ENCODE peak calls at places on chromosomes 6 and 20, in five cellular contexts. C is activated CD4-positive, alpha-beta T cell treated with anti-CD3 and anti-CD28 coated beads, Interleukin-2, amount 50 U/mL, for 24 hours; T is HL-60; U is CD4-positive, alpha-beta memory T cell; B is HCEC 1CT. G is an unnamed sample.

GRCh38 chr20:8693709-8694108 is 375.2 kb upstream of the PLCB4 start:
- DNase-seq in C (no peak), T (no peak), U (no peak), B (peak), G (no peak)

GRCh38 chr6:122657601-122658000 is 47.4 kb downstream of the PKIB start:
- DNase-seq in C (no peak), T (no peak), U (no peak), B (no peak), G (peak)

GRCh38 chr20:4957939-4958362 is 43.4 kb downstream of the SLC23A2 start:
- DNase-seq in C (no peak), T (no peak), U (no peak), B (no peak), G (no peak)

GRCh38 chr6:40410792-40411191 is 176.4 kb downstream of the LRFN2 start:
- DNase-seq in C (no peak), T (no peak), U (no peak), B (no peak), G (no peak)

GRCh38 chr6:166618866-166619761 is 7.9 kb downstream of the RPS6KA2 start:
- DNase-seq in C (no peak), T (no peak), U (no peak), B (peak), G (no peak)

GRCh38 chr6:37209461-37210205 is 39.7 kb downstream of the PIM1 start:
- DNase-seq in C (no peak), T (no peak), U (peak), B (no peak), G (no peak)

GRCh38 chr6:79833264-79833663 is 114.1 kb downstream of the ELOVL4 start:
- DNase-seq in C (no peak), T (no peak), U (no peak), B (no peak), G (no peak)

GRCh38 chr6:13013681-13014550 is 297.3 kb downstream of the PHACTR1 start:
- DNase-seq in C (no peak), T (no peak), U (no peak), B (no peak), G (no peak)

GRCh38 chr6:152948150-152948768 is 34.6 kb downstream of the FBXO5 start:
- DNase-seq in C (no peak), T (peak), U (peak), B (peak), G (peak)

GRCh38 chr6:85192186-85192585 is 257.7 kb upstream of the NT5E start:
- DNase-seq in C (no peak), T (no peak), U (no peak), B (no peak), G (no peak)

GRCh38 chr6:90764001-90764400 is 177.1 kb upstream of the MAP3K7 start:
- DNase-seq in C (no peak), T (no peak), U (no peak), B (no peak), G (no peak)

GRCh38 chr6:119602215-119603178 is 252.9 kb upstream of the MAN1A1 start:
- DNase-seq in C (no peak), T (no peak), U (no peak), B (peak), G (no peak)

GRCh38 chr6:15969236-15969778 is 159.6 kb upstream of the MYLIP start:
- DNase-seq in C (no peak), T (no peak), U (no peak), B (no peak), G (no peak)

GRCh38 chr20:20002101-20002998 is 14.8 kb upstream of the NAA20 start:
- DNase-seq in C (no peak), T (no peak), U (no peak), B (no peak), G (no peak)

GRCh38 chr6:52403627-52404026 is 16.5 kb upstream of the EFHC1 start:
- DNase-seq in C (no peak), T (no peak), U (no peak), B (no peak), G (peak)

GRCh38 chr6:166903500-166903899 is 52.9 kb downstream of the RNASET2 start:
- DNase-seq in C (no peak), T (no peak), U (no peak), B (no peak), G (no peak)

GRCh38 chr6:74368746-74369145 is 672.7 kb downstream of the CD109 start:
- DNase-seq in C (no peak), T (no peak), U (no peak), B (peak), G (no peak)

GRCh38 chr6:152070556-152070955 is 263.1 kb downstream of the ESR1 start:
- DNase-seq in C (no peak), T (no peak), U (no peak), B (no peak), G (no peak)

GRCh38 chr20:36121981-36122930 is 32.3 kb upstream of the EPB41L1 start:
- DNase-seq in C (no peak), T (no peak), U (no peak), B (no peak), G (peak)

GRCh38 chr6:158660331-158660730 is 10.5 kb downstream of the SYTL3 start:
- DNase-seq in C (no peak), T (peak), U (peak), B (no peak), G (peak)

GRCh38 chr6:3899970-3900439 is 50.8 kb downstream of the FAM50B start:
- DNase-seq in C (no peak), T (no peak), U (no peak), B (no peak), G (peak)

GRCh38 chr6:105488521-105489212 is 85.8 kb upstream of the PREP start:
- DNase-seq in C (no peak), T (no peak), U (no peak), B (no peak), G (no peak)

GRCh38 chr6:14119764-14120163 is 2.2 kb downstream of the CD83 start:
- DNase-seq in C (no peak), T (no peak), U (no peak), B (no peak), G (no peak)

GRCh38 chr6:148175511-148176188 is 167.0 kb upstream of the SASH1 start:
- DNase-seq in C (no peak), T (no peak), U (no peak), B (peak), G (no peak)

GRCh38 chr6:108622601-108623335 is 62.1 kb downstream of the FOXO3 start:
- DNase-seq in C (no peak), T (peak), U (no peak), B (peak), G (no peak)

GRCh38 chr20:62299666-62300236 is 3.0 kb upstream of the ADRM1 start:
- DNase-seq in C (no peak), T (no peak), U (no peak), B (no peak), G (no peak)

GRCh38 chr6:73712536-73712935 is 16.5 kb downstream of the CD109 start:
- DNase-seq in C (no peak), T (no peak), U (no peak), B (no peak), G (no peak)

G was measured in LoVo.